ENCODE peak calls at places on chromosomes 2 and 18, in six cellular contexts. R is nephron progenitor cell; P is HCT116; M is stimulated activated CD4-positive, alpha-beta T cell treated with anti-CD3 and anti-CD28 coated beads, Interleukin-15, amount 100 ng/mL, for 24 hours; Z is fibroblast of the conjunctiva; K is DMS153. U is an unnamed sample.

GRCh38 chr2:227834423-227834822 is 20.8 kb downstream of the CCL20 start:
- DNase-seq in K (no peak), P (peak; percentile 34), R (no peak), Z (no peak), M (no peak), U (no peak)

GRCh38 chr2:2012505-2012904 is 268.2 kb upstream of the PXDN start:
- DNase-seq in M (no peak), P (no peak), Z (no peak), K (no peak), R (no peak), U (peak; percentile 48)

GRCh38 chr2:36530178-36530982 is 67.6 kb downstream of the FEZ2 start:
- DNase-seq in Z (peak; percentile 12), K (no peak), M (no peak), R (no peak), P (no peak), U (peak; percentile 19)

GRCh38 chr2:240637116-240637900 is 12.0 kb downstream of the GPR35 start:
- DNase-seq in R (no peak), M (no peak), Z (no peak), P (no peak), K (no peak), U (no peak)

GRCh38 chr2:9287400-9288059 is 80.9 kb downstream of the ASAP2 start:
- DNase-seq in M (no peak), R (no peak), P (peak; percentile 97), Z (peak; percentile 86), K (no peak), U (peak; percentile 95)

GRCh38 chr18:32920796-32921787 is 148.3 kb upstream of the KLHL14 start:
- DNase-seq in R (no peak), P (no peak), M (no peak), Z (peak; percentile 92), K (no peak), U (peak; percentile 90)

GRCh38 chr18:78643981-78644380 is 335.6 kb upstream of the SALL3 start:
- DNase-seq in Z (no peak), M (no peak), K (no peak), P (no peak), R (no peak), U (no peak)

GRCh38 chr2:236051351-236051750 is 116.8 kb downstream of the GBX2 start:
- DNase-seq in M (no peak), P (no peak), R (no peak), K (no peak), Z (no peak), U (no peak)

GRCh38 chr18:46341989-46342525 is 237.9 kb downstream of the HAUS1 start:
- DNase-seq in P (no peak), Z (no peak), K (no peak), R (no peak), M (no peak), U (no peak)

GRCh38 chr2:43356774-43357173 is 130.4 kb upstream of the ZFP36L2 start:
- DNase-seq in P (no peak), Z (no peak), K (no peak), R (no peak), M (no peak), U (no peak)

GRCh38 chr2:28355521-28356094 is 37.0 kb upstream of the FOSL2 start:
- DNase-seq in P (no peak), R (peak; percentile 45), M (no peak), K (no peak), Z (no peak), U (no peak)

GRCh38 chr2:157923598-157923997 is 47.5 kb upstream of the ACVR1 start:
- DNase-seq in R (no peak), P (no peak), K (no peak), M (no peak), Z (no peak), U (no peak)

GRCh38 chr2:68839260-68839833 is 31.9 kb downstream of the BMP10 start:
- DNase-seq in Z (no peak), K (no peak), R (no peak), P (peak; percentile 10), M (peak; percentile 41), U (no peak)

GRCh38 chr2:55961318-55961911 is 37.8 kb upstream of the EFEMP1 start:
- DNase-seq in M (no peak), P (peak; percentile 50), R (no peak), K (peak; percentile 10), Z (peak; percentile 65), U (peak; percentile 52)

GRCh38 chr2:238728322-238729260 is 119.3 kb upstream of the TWIST2 start:
- DNase-seq in P (no peak), Z (peak; percentile 80), R (no peak), M (no peak), K (no peak), U (peak; percentile 34)

GRCh38 chr2:197152451-197153228 is 157.9 kb downstream of the ANKRD44 start:
- DNase-seq in R (no peak), K (no peak), Z (no peak), P (no peak), M (no peak), U (no peak)

GRCh38 chr18:38237796-38238195 is 672.2 kb upstream of the CELF4 start:
- DNase-seq in M (no peak), Z (no peak), K (no peak), P (no peak), R (no peak), U (no peak)

GRCh38 chr2:195613922-195614321 is 43.1 kb upstream of the SLC39A10 start:
- DNase-seq in P (no peak), K (no peak), R (no peak), M (no peak), Z (peak; percentile 28), U (peak; percentile 36)

GRCh38 chr2:197101519-197101918 is 175.0 kb upstream of the PGAP1 start:
- DNase-seq in R (no peak), P (no peak), M (no peak), K (no peak), Z (no peak), U (no peak)

GRCh38 chr2:137096693-137097092 is 331.3 kb downstream of the THSD7B start:
- DNase-seq in K (no peak), R (no peak), Z (no peak), P (no peak), M (no peak), U (no peak)

GRCh38 chr18:72409923-72410322 is 134.2 kb downstream of the CBLN2 start:
- DNase-seq in P (no peak), M (no peak), R (no peak), Z (no peak), K (no peak), U (no peak)

GRCh38 chr2:30235008-30235655 is 3.8 kb downstream of the LBH start:
- DNase-seq in R (no peak), P (no peak), M (peak; percentile 80), Z (no peak), K (no peak), U (no peak)

GRCh38 chr2:231655494-231656408 is 52.6 kb upstream of the PTMA start:
- DNase-seq in P (no peak), Z (no peak), K (no peak), M (no peak), R (no peak), U (no peak)

GRCh38 chr18:11649839-11650238 is 39.2 kb upstream of the GNAL start:
- DNase-seq in K (no peak), P (no peak), Z (no peak), M (no peak), R (no peak), U (no peak)

GRCh38 chr18:70324897-70325296 is 36.1 kb downstream of the SOCS6 start:
- DNase-seq in R (no peak), Z (no peak), K (no peak), P (no peak), M (no peak), U (no peak)

GRCh38 chr2:150495993-150496627 is 8.6 kb upstream of the RND3 start:
- DNase-seq in R (no peak), Z (peak; percentile 87), K (no peak), P (no peak), M (no peak), U (peak; percentile 83)

GRCh38 chr18:6781846-6782245 is 52.3 kb downstream of the ARHGAP28 start:
- DNase-seq in K (no peak), P (no peak), R (no peak), M (no peak), Z (peak; percentile 18), U (no peak)

U was measured in astrocyte of the cerebellum.